ENCODE peak calls at places on chromosomes 13 and 19, in six cellular contexts. A is PC-3, N is AG04450, S is tibial nerve, Y is fibroblast of mammary gland, E is AG04449. B is an unnamed sample.

GRCh38 chr13:85347251-85347650 is 452.0 kb downstream of the SLITRK6 start:
- DNase-seq in A (peak), N (peak), S (no peak), Y (no peak), E (no peak), B (peak)

GRCh38 chr19:45772130-45772880 is 3.3 kb upstream of the SIX5 start:
- DNase-seq in A (no peak), N (no peak), S (no peak), Y (no peak), E (no peak), B (no peak)

GRCh38 chr13:33999830-34000605 is 182.1 kb downstream of the RFC3 start:
- DNase-seq in A (peak), N (no peak), S (no peak), Y (no peak), E (no peak), B (no peak)

GRCh38 chr19:34209726-34210125 is 37.4 kb downstream of the LSM14A start:
- DNase-seq in A (no peak), N (no peak), S (no peak), Y (no peak), E (no peak), B (no peak)

GRCh38 chr19:16000024-16000687 is 51.3 kb downstream of the OR10H4 start:
- DNase-seq in A (no peak), N (no peak), S (no peak), Y (no peak), E (no peak), B (no peak)

GRCh38 chr13:110677731-110678545 is 28.0 kb downstream of the CARS2 start:
- DNase-seq in A (no peak), N (no peak), S (no peak), Y (no peak), E (no peak), B (no peak)

GRCh38 chr13:113545455-113545930 is 39.1 kb upstream of the TFDP1 start:
- DNase-seq in A (no peak), N (no peak), S (no peak), Y (peak), E (no peak), B (peak)

GRCh38 chr19:2294377-2295335 is 12.7 kb upstream of the PEAK3 start:
- DNase-seq in A (no peak), N (no peak), S (no peak), Y (peak), E (no peak), B (peak)

GRCh38 chr19:32041681-32042292 is 303.6 kb upstream of the ZNF507 start:
- DNase-seq in A (no peak), N (no peak), S (no peak), Y (peak), E (no peak), B (no peak)

GRCh38 chr13:79079351-79079839 is 326.7 kb downstream of the RBM26 start:
- DNase-seq in A (peak), N (no peak), S (no peak), Y (no peak), E (no peak), B (no peak)

GRCh38 chr13:40406405-40407138 is 259.9 kb downstream of the FOXO1 start:
- DNase-seq in A (peak), N (peak), S (no peak), Y (peak), E (peak), B (peak)

GRCh38 chr19:28831464-28831863 is 381.5 kb downstream of the UQCRFS1 start:
- DNase-seq in A (no peak), N (no peak), S (no peak), Y (no peak), E (no peak), B (no peak)

GRCh38 chr13:98541211-98541610 is 35.7 kb downstream of the STK24 start:
- DNase-seq in A (no peak), N (no peak), S (no peak), Y (peak), E (no peak), B (no peak)

GRCh38 chr19:2491130-2491801 is 15.3 kb downstream of the GADD45B start:
- DNase-seq in A (peak), N (no peak), S (no peak), Y (peak), E (peak), B (peak)

GRCh38 chr19:48419158-48419920 is 25.9 kb downstream of the GRIN2D start:
- DNase-seq in A (peak), N (no peak), S (no peak), Y (peak), E (no peak), B (no peak)

GRCh38 chr19:8460516-8461298 is 15.9 kb downstream of the HNRNPM start:
- DNase-seq in A (no peak), N (no peak), S (no peak), Y (peak), E (no peak), B (no peak)

GRCh38 chr19:7932276-7932929 is 6.5 kb upstream of the CTXN1 start:
- DNase-seq in A (no peak), N (no peak), S (no peak), Y (no peak), E (no peak), B (no peak)

GRCh38 chr19:42053037-42053935 is 16.7 kb downstream of the GRIK5 start:
- DNase-seq in A (peak), N (no peak), S (no peak), Y (no peak), E (no peak), B (no peak)

GRCh38 chr13:19605161-19605955 is 28.1 kb upstream of the MPHOSPH8 start:
- DNase-seq in A (peak), N (no peak), S (no peak), Y (no peak), E (no peak), B (no peak)

GRCh38 chr19:28569132-28570114 is 643.5 kb downstream of the UQCRFS1 start:
- DNase-seq in A (no peak), N (no peak), S (no peak), Y (no peak), E (no peak), B (no peak)

GRCh38 chr19:55372316-55373081 is 2.2 kb upstream of the IL11 start:
- DNase-seq in A (peak), N (no peak), S (no peak), Y (peak), E (no peak), B (peak)

GRCh38 chr13:33279414-33279813 is 6.1 kb downstream of the STARD13 start:
- DNase-seq in A (peak), N (no peak), S (no peak), Y (no peak), E (no peak), B (no peak)

GRCh38 chr13:94968040-94968756 is 255.9 kb upstream of the SOX21 start:
- DNase-seq in A (no peak), N (no peak), S (no peak), Y (no peak), E (no peak), B (no peak)

GRCh38 chr19:18421371-18421959 is 2.3 kb downstream of the SSBP4 start:
- DNase-seq in A (no peak), N (no peak), S (no peak), Y (no peak), E (no peak), B (no peak)

GRCh38 chr19:4035018-4035566 is 27.6 kb downstream of the PIAS4 start:
- DNase-seq in A (no peak), N (no peak), S (no peak), Y (no peak), E (no peak), B (no peak)

GRCh38 chr13:33111414-33112110 is 95.3 kb downstream of the KL start:
- DNase-seq in A (no peak), N (no peak), S (no peak), Y (peak), E (no peak), B (no peak)

GRCh38 chr13:48662226-48662625 is 8.5 kb downstream of the CYSLTR2 start:
- DNase-seq in A (no peak), N (no peak), S (no peak), Y (no peak), E (no peak), B (no peak)

GRCh38 chr19:1658446-1659433 is 6.3 kb upstream of the TCF3 start:
- DNase-seq in A (no peak), N (no peak), S (no peak), Y (no peak), E (no peak), B (no peak)

GRCh38 chr13:111483621-111483987 is 163.2 kb downstream of the TEX29 start:
- DNase-seq in A (no peak), N (no peak), S (no peak), Y (no peak), E (no peak), B (no peak)

GRCh38 chr13:54241719-54242118 is 1213.1 kb downstream of the OLFM4 start:
- DNase-seq in A (no peak), N (no peak), S (peak), Y (no peak), E (no peak), B (no peak)

GRCh38 chr13:73248711-73249580 is 190.1 kb downstream of the KLF5 start:
- DNase-seq in A (peak), N (peak), S (no peak), Y (no peak), E (no peak), B (no peak)

GRCh38 chr19:9306443-9306842 is 3.2 kb downstream of the ZNF699 start:
- DNase-seq in A (peak), N (peak), S (no peak), Y (peak), E (peak), B (peak)

GRCh38 chr19:48992571-48993174 is 436 bp downstream of the GYS1 start:
- DNase-seq in A (no peak), N (no peak), S (no peak), Y (no peak), E (no peak), B (no peak)

DNA sequence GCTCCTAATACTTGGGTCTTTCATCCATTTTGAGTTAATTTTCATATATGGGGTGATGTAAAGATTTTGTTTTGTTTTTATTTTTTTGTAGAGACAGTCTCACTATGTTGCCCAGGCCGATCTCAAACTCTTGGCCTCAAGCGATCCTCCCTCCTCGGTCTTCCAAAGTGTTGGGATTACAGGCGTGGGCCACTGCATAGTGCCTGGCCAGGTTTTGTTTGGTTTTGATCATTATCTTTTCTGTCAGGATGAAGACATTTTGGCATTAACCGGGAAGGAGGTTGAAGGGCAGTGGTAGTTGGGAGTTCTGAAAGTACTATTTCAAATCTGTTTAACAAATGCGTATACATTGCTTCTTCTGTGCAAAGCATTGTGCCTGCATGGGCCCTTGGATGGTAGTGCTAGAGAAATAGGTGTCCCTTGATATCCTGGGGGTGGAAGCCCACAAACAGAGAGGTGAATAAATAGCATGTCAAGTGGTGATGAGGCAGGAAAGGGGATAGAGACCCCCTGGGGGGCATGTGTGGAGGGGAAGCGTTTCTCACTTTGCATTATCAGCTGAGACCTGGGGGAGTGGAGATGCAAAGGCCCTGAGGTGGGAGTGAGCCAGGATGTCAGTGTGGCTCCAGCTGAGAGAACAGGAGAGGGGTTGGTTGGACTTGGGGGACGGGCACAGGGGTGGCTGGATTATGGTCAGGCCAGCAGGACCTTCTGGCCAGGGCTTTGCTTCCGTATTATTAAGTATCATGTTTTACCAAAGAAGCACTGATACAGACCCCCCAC is 41.4 kb downstream of the GATAD2A start:
- DNase-seq in A (no peak), N (no peak), S (no peak), Y (no peak), E (no peak), B (no peak)
- TF ChIP-seq CTCF in A (no peak), N (no peak), S (no peak), Y (no peak), E (no peak), B (no peak)

GRCh38 chr13:62119739-62120700 is 704.4 kb upstream of the PCDH20 start:
- DNase-seq in A (peak), N (no peak), S (no peak), Y (peak), E (no peak), B (no peak)
- TF ChIP-seq CTCF in A (peak), N (peak), S (peak), Y (peak), E (no peak), B (peak)

GRCh38 chr13:60226507-60226906 is 62.8 kb upstream of the DIAPH3 start:
- DNase-seq in A (peak), N (peak), S (no peak), Y (peak), E (no peak), B (peak)
- TF ChIP-seq CTCF in A (peak), N (peak), S (no peak), Y (peak), E (peak), B (peak)

DNA sequence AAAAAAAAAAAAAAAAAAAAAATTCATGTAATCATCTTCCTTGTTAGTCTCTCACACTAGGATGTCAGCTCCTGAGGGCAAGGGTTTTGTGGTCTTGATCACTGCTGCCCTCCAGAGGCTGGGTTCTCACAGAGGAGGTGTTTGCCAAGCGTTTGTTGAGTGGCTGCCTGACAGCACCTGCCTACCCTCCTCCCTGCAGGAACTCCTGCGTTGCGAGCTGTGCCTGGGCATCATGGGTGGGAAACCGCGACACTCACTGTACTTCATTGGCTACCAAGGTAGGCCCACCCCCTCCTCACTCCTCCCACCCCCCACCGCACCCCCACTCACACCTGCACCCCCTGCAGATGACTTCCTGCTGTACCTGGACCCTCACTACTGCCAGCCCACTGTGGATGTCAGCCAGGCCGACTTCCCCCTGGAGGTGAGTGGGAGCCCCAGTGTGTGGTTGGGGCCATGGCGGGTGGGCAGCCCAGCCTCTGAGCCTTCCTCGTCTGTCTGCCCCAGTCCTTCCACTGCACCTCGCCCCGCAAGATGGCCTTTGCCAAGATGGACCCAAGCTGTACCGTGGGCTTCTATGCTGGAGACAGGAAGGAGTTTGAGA is 8.1 kb downstream of the ATG4D start:
- DNase-seq in A (peak), N (no peak), S (no peak), Y (peak), E (no peak), B (peak)
- TF ChIP-seq CTCF in A (peak), N (peak), S (no peak), Y (peak), E (no peak), B (peak)

B was measured in HFFc6.